ENCODE peak calls at places on chromosomes 4 and X, in five cellular contexts. G is anterior cingulate cortex; R is cerebellar cortex; S is SJSA1; Y is activated gamma-delta T cell treated with anti-CD3 and anti-CD28 coated beads, Interleukin-2, amount 50 U/mL, for 16 hours. B is an unnamed sample.

GRCh38 chr4:57490520-57490919 is 380.3 kb upstream of the IGFBP7 start:
- DNase-seq in R (no peak), S (no peak), Y (no peak), G (no peak), B (no peak)

GRCh38 chrX:75968293-75968692 is 183.2 kb upstream of the MAGEE2 start:
- DNase-seq in Y (no peak), G (no peak), R (no peak), S (no peak), B (no peak)

GRCh38 chrX:25016361-25016671 is 551 bp upstream of the ARX start:
- DNase-seq in G (no peak), R (no peak), S (no peak), Y (no peak), B (no peak)

GRCh38 chr4:17447675-17448298 is 64.1 kb downstream of the QDPR start:
- DNase-seq in R (peak), G (no peak), S (peak), Y (peak), B (peak)

GRCh38 chr4:123386608-123387007 is 10.0 kb upstream of the SPRY1 start:
- DNase-seq in R (no peak), Y (no peak), G (no peak), S (no peak), B (no peak)

GRCh38 chr4:158894826-158895225 is 126.0 kb downstream of the FNIP2 start:
- DNase-seq in Y (no peak), S (no peak), G (no peak), R (peak), B (no peak)

GRCh38 chr4:149952101-149952500 is 126.1 kb upstream of the DCLK2 start:
- DNase-seq in Y (no peak), G (no peak), S (no peak), R (no peak), B (no peak)

GRCh38 chr4:140046573-140046972 is 107.4 kb downstream of the MAML3 start:
- DNase-seq in S (no peak), G (no peak), R (no peak), Y (no peak), B (no peak)

GRCh38 chr4:16120720-16121119 is 36.9 kb upstream of the PROM1 start:
- DNase-seq in Y (no peak), R (no peak), S (no peak), G (no peak), B (no peak)

GRCh38 chr4:85778809-85779124 is 303.8 kb downstream of the ARHGAP24 start:
- DNase-seq in R (no peak), Y (no peak), S (peak), G (no peak), B (no peak)

GRCh38 chr4:100742045-100742444 is 224.2 kb upstream of the EMCN start:
- DNase-seq in R (peak), S (no peak), G (no peak), Y (no peak), B (peak)

GRCh38 chr4:147578611-147579010 is 38.6 kb upstream of the TMEM184C start:
- DNase-seq in Y (no peak), S (no peak), G (no peak), R (no peak), B (no peak)